ENCODE peak calls at places on chromosomes 4 and X, in five cellular contexts. U, R, X, H and P are unnamed samples.

GRCh38 chr4:140673729-140674128 is 82.5 kb downstream of the TBC1D9 start:
- DNase-seq in H (no peak), R (no peak), U (no peak), X (no peak), P (no peak)

GRCh38 chrX:115679460-115679859 is 118.5 kb downstream of the PLS3 start:
- DNase-seq in H (peak), R (no peak), U (no peak), X (no peak), P (no peak)

GRCh38 chr4:114187592-114187991 is 208.1 kb upstream of the ARSJ start:
- DNase-seq in R (no peak), H (no peak), U (no peak), X (no peak), P (no peak)

GRCh38 chrX:7586126-7586525 is 256.8 kb upstream of the VCX start:
- DNase-seq in R (no peak), H (peak), U (no peak), X (peak), P (peak)

GRCh38 chr4:54001558-54002365 is 62.6 kb downstream of the CHIC2 start:
- DNase-seq in H (peak), U (no peak), X (no peak), R (no peak), P (no peak)

GRCh38 chr4:2366252-2367192 is 51.9 kb downstream of the ZFYVE28 start:
- DNase-seq in U (peak), H (no peak), X (no peak), R (no peak), P (no peak)

GRCh38 chr4:75830906-75831305 is 71.3 kb downstream of the PPEF2 start:
- DNase-seq in H (no peak), U (no peak), R (no peak), X (no peak), P (no peak)

GRCh38 chr4:60992037-60992436 is 208.1 kb upstream of the ADGRL3 start:
- DNase-seq in H (no peak), U (no peak), X (no peak), R (no peak), P (no peak)

GRCh38 chrX:110391086-110391485 is 32.4 kb downstream of the RTL9 start:
- DNase-seq in H (no peak), U (no peak), X (no peak), R (no peak), P (no peak)